ENCODE peak calls at places on chromosomes 13 and 19, in seven cellular contexts. E is heart left ventricle, J is transverse colon, X is cardiac muscle cell, O is brain microvascular endothelial cell, A is ascending aorta, S is neuronal stem cell. Q is an unnamed sample.

GRCh38 chr13:111049791-111050538 is 65.1 kb upstream of the ARHGEF7 start:
- DNase-seq in E (peak; percentile 56), J (no peak), X (peak; percentile 11), O (no peak), A (no peak), S (no peak), Q (peak; percentile 78)

GRCh38 chr13:50225188-50226155 is 210.2 kb downstream of the KCNRG start:
- DNase-seq in E (no peak), J (no peak), X (no peak), O (no peak), A (no peak), S (no peak), Q (no peak)

GRCh38 chr13:110258876-110259631 is 47.9 kb downstream of the COL4A1 start:
- DNase-seq in E (no peak), J (no peak), X (no peak), O (no peak), A (peak; percentile 66), S (no peak), Q (no peak)

GRCh38 chr13:97134364-97135095 is 87.6 kb upstream of the MBNL2 start:
- DNase-seq in E (no peak), J (no peak), X (no peak), O (peak; percentile 61), A (no peak), S (no peak), Q (no peak)

GRCh38 chr19:19115954-19116353 is 22.3 kb downstream of the TMEM161A start:
- DNase-seq in E (no peak), J (peak; percentile 55), X (peak; percentile 24), O (no peak), A (no peak), S (no peak), Q (no peak)

GRCh38 chr13:113822956-113823744 is 40.7 kb downstream of the GAS6 start:
- DNase-seq in E (no peak), J (no peak), X (no peak), O (no peak), A (no peak), S (no peak), Q (no peak)

GRCh38 chr19:33750587-33751385 is 45.9 kb upstream of the KCTD15 start:
- DNase-seq in E (no peak), J (no peak), X (no peak), O (no peak), A (no peak), S (no peak), Q (no peak)

GRCh38 chr19:39858541-39858940 is 12.4 kb upstream of the FBL start:
- DNase-seq in E (no peak), J (peak; percentile 50), X (peak; percentile 73), O (no peak), A (no peak), S (no peak), Q (no peak)

GRCh38 chr19:15787611-15788155 is at the start of gene OR10H5:
- DNase-seq in E (no peak), J (no peak), X (no peak), O (no peak), A (no peak), S (no peak), Q (no peak)

GRCh38 chr13:109604894-109605293 is 181.5 kb downstream of the IRS2 start:
- DNase-seq in E (no peak), J (no peak), X (no peak), O (no peak), A (no peak), S (no peak), Q (no peak)

GRCh38 chr13:111598751-111599150 is 278.3 kb downstream of the TEX29 start:
- DNase-seq in E (no peak), J (no peak), X (no peak), O (no peak), A (no peak), S (no peak), Q (peak; percentile 34)

GRCh38 chr19:16035601-16036297 is 40.5 kb upstream of the TPM4 start:
- DNase-seq in E (no peak), J (no peak), X (no peak), O (no peak), A (no peak), S (no peak), Q (no peak)

GRCh38 chr13:98143157-98143553 is 261 bp downstream of the FARP1 start:
- DNase-seq in E (peak; percentile 67), J (no peak), X (peak; percentile 86), O (no peak), A (no peak), S (peak; percentile 58), Q (no peak)

DNA sequence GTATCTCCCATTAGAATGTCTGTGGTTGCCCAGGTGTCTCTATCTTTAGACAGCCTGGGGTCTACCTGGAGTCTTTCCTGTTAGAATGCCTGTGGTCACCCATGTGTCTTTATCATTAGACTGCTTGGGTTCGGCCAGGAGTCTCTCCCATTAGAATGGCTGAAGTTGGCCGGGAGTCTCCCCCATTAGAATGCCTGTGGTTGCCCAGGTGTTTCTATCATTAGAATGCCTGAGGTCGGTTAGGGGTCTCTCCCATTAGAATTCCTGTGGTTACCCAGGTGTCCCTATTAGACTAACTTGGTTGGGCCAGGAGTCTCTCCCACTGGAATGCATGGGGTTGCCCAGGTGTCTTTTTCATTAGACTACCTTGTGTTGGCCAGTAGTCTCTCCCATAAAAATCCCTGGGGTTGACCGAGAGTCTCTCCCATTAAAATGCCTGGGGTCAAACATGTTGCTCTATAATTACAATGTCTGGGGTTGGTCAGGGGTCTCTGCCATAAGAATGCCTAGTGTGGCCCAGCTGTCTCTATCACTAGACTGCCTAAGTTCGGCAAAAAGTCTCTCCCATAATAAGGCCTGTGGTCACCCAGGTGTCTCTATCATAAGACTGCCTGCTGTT is 1448.7 kb downstream of the UQCRFS1 start:
- DNase-seq in E (no peak), J (no peak), X (no peak), O (no peak), A (peak; percentile 28), S (no peak), Q (no peak)
- H3K4me3 ChIP-seq in E (no peak overlapping the region), J (no peak overlapping the region), X (no peak overlapping the region), O (no peak overlapping the region), A (no peak overlapping the region), S (no peak overlapping the region), Q (no peak overlapping the region)

GRCh38 chr13:32824671-32825070 is 191.6 kb upstream of the KL start:
- DNase-seq in E (no peak), J (no peak), X (no peak), O (peak; percentile 91), A (no peak), S (peak; percentile 15), Q (peak; percentile 86)
- H3K27ac ChIP-seq in E (no peak overlapping the region), J (no peak overlapping the region), X (no peak overlapping the region), O (peak overlapping the region; percentile 45), A (no peak overlapping the region), S (no peak overlapping the region), Q (peak overlapping the region; percentile 90)

DNA sequence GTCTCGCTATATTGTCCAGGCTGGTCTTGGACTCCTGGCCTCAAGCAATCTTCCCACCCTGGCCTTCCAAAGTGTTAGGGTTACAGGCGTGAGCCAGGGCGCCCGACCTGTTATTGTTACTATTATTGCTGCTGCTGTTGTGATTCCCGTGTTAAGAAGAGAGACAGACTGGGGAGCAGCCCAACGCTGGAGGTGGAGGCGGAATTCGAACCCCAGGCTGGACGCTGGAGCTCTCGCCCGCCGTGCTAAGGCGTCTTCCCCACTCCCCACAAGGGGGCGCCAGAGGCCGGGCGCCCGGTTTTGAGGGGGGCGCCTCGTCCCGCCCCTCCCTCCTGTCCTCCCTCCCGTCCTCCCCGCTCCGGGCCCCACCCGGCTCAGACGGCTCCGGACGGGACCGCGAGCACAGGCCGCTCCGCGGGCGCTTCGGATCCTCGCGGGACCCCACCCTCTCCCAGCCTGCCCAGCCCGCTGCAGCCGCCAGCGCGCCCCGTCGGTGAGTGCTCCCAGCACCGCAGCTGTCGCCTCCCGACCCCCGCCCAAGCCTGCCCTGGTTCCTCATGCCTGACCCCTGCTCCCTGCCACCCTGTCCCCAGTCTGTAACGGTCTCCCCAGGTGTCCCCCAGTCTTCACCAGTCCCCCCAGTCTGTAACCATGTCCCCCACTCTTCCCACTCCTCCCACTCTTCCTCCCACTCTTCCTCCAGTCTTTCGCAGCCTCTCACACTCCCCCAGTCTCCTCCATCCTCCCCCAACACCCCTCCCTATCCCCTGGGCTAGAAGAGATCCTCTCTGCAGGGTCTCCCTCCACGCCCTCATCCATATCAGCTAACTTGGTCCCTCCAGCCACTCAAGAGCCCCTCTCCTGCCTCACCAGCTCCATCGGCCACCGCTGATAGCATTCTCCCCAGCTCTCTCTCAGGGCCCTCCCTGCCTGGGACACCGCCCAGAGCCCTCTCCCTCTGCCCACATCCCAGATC is at the start of gene EHD2:
- DNase-seq in E (peak; percentile 84), J (peak; percentile 50), X (peak; percentile 36), O (peak; percentile 44), A (peak; percentile 84), S (no peak), Q (peak; percentile 80)
- H3K4me3 ChIP-seq in E (peak within 1 kb of the TSS; percentile 66), J (peak within 1 kb of the TSS; percentile 44), X (peak within 1 kb of the TSS; percentile 23), O (peak within 1 kb of the TSS; percentile 88), A (peak within 1 kb of the TSS; percentile 88), S (peak within 1 kb of the TSS; percentile 71), Q (peak within 1 kb of the TSS; percentile 86)

GRCh38 chr13:79667771-79668170 is 186.8 kb downstream of the NDFIP2 start:
- DNase-seq in E (no peak), J (no peak), X (no peak), O (no peak), A (no peak), S (no peak), Q (no peak)
- H3K27ac ChIP-seq in E (no peak overlapping the region), J (no peak overlapping the region), X (peak overlapping the region; percentile 69), O (no peak overlapping the region), A (no peak overlapping the region), S (no peak overlapping the region), Q (no peak overlapping the region)

GRCh38 chr13:100563779-100564178 is 24.8 kb downstream of the GGACT start:
- DNase-seq in E (no peak), J (no peak), X (no peak), O (no peak), A (no peak), S (no peak), Q (no peak)

GRCh38 chr13:100561599-100562204 is 26.9 kb downstream of the GGACT start:
- DNase-seq in E (no peak), J (no peak), X (no peak), O (no peak), A (no peak), S (no peak), Q (no peak)

GRCh38 chr13:100564444-100565223 is 24.0 kb downstream of the GGACT start:
- DNase-seq in E (no peak), J (no peak), X (no peak), O (no peak), A (no peak), S (no peak), Q (no peak)

GRCh38 chr13:100566543-100566942 is 22.0 kb downstream of the GGACT start:
- DNase-seq in E (no peak), J (no peak), X (no peak), O (no peak), A (no peak), S (no peak), Q (no peak)

GRCh38 chr13:100565291-100565690 is 23.3 kb downstream of the GGACT start:
- DNase-seq in E (no peak), J (no peak), X (no peak), O (no peak), A (no peak), S (no peak), Q (no peak)
- H3K4me3 ChIP-seq in E (no peak overlapping the region), J (no peak overlapping the region), X (no peak overlapping the region), O (no peak overlapping the region), A (no peak overlapping the region), S (no peak overlapping the region), Q (no peak overlapping the region)

GRCh38 chr13:21013682-21014038 is 47.7 kb downstream of the LATS2 start:
- DNase-seq in E (no peak), J (no peak), X (no peak), O (no peak), A (no peak), S (no peak), Q (no peak)
- H3K27ac ChIP-seq in E (peak overlapping the region; percentile 40), J (peak overlapping the region; percentile 41), X (no peak overlapping the region), O (peak overlapping the region; percentile 90), A (peak overlapping the region; percentile 6), S (no peak overlapping the region), Q (peak overlapping the region; percentile 39)